ENCODE peak calls at places on chromosomes 11 and 22, in four cellular contexts. One of them, this sample, is unnamed.

GRCh38 chr11:68509105-68509504 is 48.6 kb downstream of the PPP6R3 start:
- DNase-seq in GM12891: no peak
- DNase-seq in K562: no peak
- DNase-seq in GM12878: no peak
- DNase-seq in this sample: no peak

GRCh38 chr11:18264677-18265542 is 1.2 kb upstream of the SAA1 start:
- DNase-seq in GM12891: no peak
- DNase-seq in K562: no peak
- DNase-seq in GM12878: no peak
- DNase-seq in this sample: no peak

GRCh38 chr11:27921472-27921871 is 186.5 kb downstream of the KIF18A start:
- DNase-seq in GM12891: no peak
- DNase-seq in K562: no peak
- DNase-seq in GM12878: no peak
- DNase-seq in this sample: no peak

GRCh38 chr22:21446827-21447690 is 20.1 kb upstream of the TMEM191C start:
- DNase-seq in GM12891: no peak
- DNase-seq in K562: no peak
- DNase-seq in GM12878: no peak
- DNase-seq in this sample: peak

GRCh38 chr11:103047837-103048236 is 44.1 kb downstream of the DCUN1D5 start:
- DNase-seq in GM12891: no peak
- DNase-seq in K562: no peak
- DNase-seq in GM12878: no peak
- DNase-seq in this sample: no peak

GRCh38 chr11:47564933-47565339 is 463 bp upstream of the PTPMT1 start:
- DNase-seq in GM12891: no peak
- DNase-seq in K562: no peak
- DNase-seq in GM12878: no peak
- DNase-seq in this sample: no peak

GRCh38 chr22:36052505-36052941 is 23.9 kb upstream of the RBFOX2 start:
- DNase-seq in GM12891: no peak
- DNase-seq in K562: peak
- DNase-seq in GM12878: no peak
- DNase-seq in this sample: no peak

GRCh38 chr11:48018561-48019229 is 38.3 kb downstream of the PTPRJ start:
- DNase-seq in GM12891: no peak
- DNase-seq in K562: no peak
- DNase-seq in GM12878: no peak
- DNase-seq in this sample: no peak

GRCh38 chr11:13294771-13295579 is 17.4 kb downstream of the BMAL1 start:
- DNase-seq in GM12891: no peak
- DNase-seq in K562: no peak
- DNase-seq in GM12878: no peak
- DNase-seq in this sample: no peak

GRCh38 chr22:20904008-20904979 is 12.9 kb upstream of the CRKL start:
- DNase-seq in GM12891: no peak
- DNase-seq in K562: peak
- DNase-seq in GM12878: no peak
- DNase-seq in this sample: peak

GRCh38 chr11:65043881-65044501 is 3.0 kb downstream of the SAC3D1 start:
- DNase-seq in GM12891: no peak
- DNase-seq in K562: peak
- DNase-seq in GM12878: no peak
- DNase-seq in this sample: peak

GRCh38 chr22:45878901-45879551 is 97.9 kb downstream of the WNT7B start:
- DNase-seq in GM12891: no peak
- DNase-seq in K562: no peak
- DNase-seq in GM12878: no peak
- DNase-seq in this sample: no peak

GRCh38 chr11:119157088-119157487 is 8.2 kb downstream of the ABCG4 start:
- DNase-seq in GM12891: no peak
- DNase-seq in K562: no peak
- DNase-seq in GM12878: no peak
- DNase-seq in this sample: no peak

GRCh38 chr11:66126808-66127555 is 56.9 kb downstream of the PACS1 start:
- DNase-seq in GM12891: no peak
- DNase-seq in K562: no peak
- DNase-seq in GM12878: no peak
- DNase-seq in this sample: no peak

GRCh38 chr11:63918576-63919171 is 1.7 kb upstream of the RCOR2 start:
- DNase-seq in GM12891: no peak
- DNase-seq in K562: peak
- DNase-seq in GM12878: no peak
- DNase-seq in this sample: no peak

GRCh38 chr11:118623291-118623655 is 15.9 kb downstream of the PHLDB1 start:
- DNase-seq in GM12891: no peak
- DNase-seq in K562: no peak
- DNase-seq in GM12878: no peak
- DNase-seq in this sample: no peak

GRCh38 chr22:24441406-24442351 is 14.3 kb downstream of the ADORA2A start:
- DNase-seq in GM12891: no peak
- DNase-seq in K562: no peak
- DNase-seq in GM12878: no peak
- DNase-seq in this sample: no peak

GRCh38 chr11:27913650-27914049 is 194.3 kb downstream of the KIF18A start:
- DNase-seq in GM12891: no peak
- DNase-seq in K562: no peak
- DNase-seq in GM12878: no peak
- DNase-seq in this sample: no peak

GRCh38 chr11:115501895-115502589 is 2.2 kb downstream of the CADM1 start:
- DNase-seq in GM12891: no peak
- DNase-seq in K562: no peak
- DNase-seq in GM12878: peak
- DNase-seq in this sample: no peak

GRCh38 chr11:9609002-9609759 is 35.7 kb downstream of the WEE1 start:
- DNase-seq in GM12891: no peak
- DNase-seq in K562: no peak
- DNase-seq in GM12878: no peak
- DNase-seq in this sample: no peak

GRCh38 chr22:39456262-39457046 is at the start of gene MGAT3:
- DNase-seq in GM12891: no peak
- DNase-seq in K562: no peak
- DNase-seq in GM12878: no peak
- DNase-seq in this sample: no peak

GRCh38 chr11:109853156-109853776 is 239.9 kb upstream of the ZC3H12C start:
- DNase-seq in GM12891: no peak
- DNase-seq in K562: peak
- DNase-seq in GM12878: peak
- DNase-seq in this sample: peak

GRCh38 chr11:124897681-124898680 is at the start of gene ROBO4:
- DNase-seq in GM12891: no peak
- DNase-seq in K562: no peak
- DNase-seq in GM12878: no peak
- DNase-seq in this sample: no peak

GRCh38 chr22:38432264-38432663 is 22.7 kb downstream of the KCNJ4 start:
- DNase-seq in GM12891: no peak
- DNase-seq in K562: no peak
- DNase-seq in GM12878: no peak
- DNase-seq in this sample: no peak

GRCh38 chr22:44329179-44329796 is 16.5 kb upstream of the SHISAL1 start:
- DNase-seq in GM12891: peak
- DNase-seq in K562: no peak
- DNase-seq in GM12878: peak
- DNase-seq in this sample: no peak

GRCh38 chr11:45894555-45895247 is 9.2 kb downstream of the MAPK8IP1 start:
- DNase-seq in GM12891: no peak
- DNase-seq in K562: no peak
- DNase-seq in GM12878: no peak
- DNase-seq in this sample: no peak

GRCh38 chr11:74670171-74670570 is 61.1 kb downstream of the CHRDL2 start:
- DNase-seq in GM12891: no peak
- DNase-seq in K562: no peak
- DNase-seq in GM12878: no peak
- DNase-seq in this sample: no peak

GRCh38 chr11:120881591-120881990 is 142.3 kb upstream of the TBCEL start:
- DNase-seq in GM12891: no peak
- DNase-seq in K562: no peak
- DNase-seq in GM12878: no peak
- DNase-seq in this sample: no peak

GRCh38 chr11:5196067-5196466 is 4.4 kb downstream of the OR51V1 start:
- DNase-seq in GM12891: no peak
- DNase-seq in K562: peak
- DNase-seq in GM12878: no peak
- DNase-seq in this sample: no peak

GRCh38 chr11:8744423-8744822 is 61.8 kb downstream of the RPL27A start:
- DNase-seq in GM12891: no peak
- DNase-seq in K562: no peak
- DNase-seq in GM12878: no peak
- DNase-seq in this sample: no peak

GRCh38 chr11:61026121-61027031 is 54.9 kb downstream of the CD6 start:
- DNase-seq in GM12891: no peak
- DNase-seq in K562: no peak
- DNase-seq in GM12878: no peak
- DNase-seq in this sample: peak
- TF ChIP-seq SPI1 in GM12891: peak
- TF ChIP-seq SPI1 in K562: no peak
- TF ChIP-seq SPI1 in GM12878: peak
- TF ChIP-seq SPI1 in this sample: peak

DNA sequence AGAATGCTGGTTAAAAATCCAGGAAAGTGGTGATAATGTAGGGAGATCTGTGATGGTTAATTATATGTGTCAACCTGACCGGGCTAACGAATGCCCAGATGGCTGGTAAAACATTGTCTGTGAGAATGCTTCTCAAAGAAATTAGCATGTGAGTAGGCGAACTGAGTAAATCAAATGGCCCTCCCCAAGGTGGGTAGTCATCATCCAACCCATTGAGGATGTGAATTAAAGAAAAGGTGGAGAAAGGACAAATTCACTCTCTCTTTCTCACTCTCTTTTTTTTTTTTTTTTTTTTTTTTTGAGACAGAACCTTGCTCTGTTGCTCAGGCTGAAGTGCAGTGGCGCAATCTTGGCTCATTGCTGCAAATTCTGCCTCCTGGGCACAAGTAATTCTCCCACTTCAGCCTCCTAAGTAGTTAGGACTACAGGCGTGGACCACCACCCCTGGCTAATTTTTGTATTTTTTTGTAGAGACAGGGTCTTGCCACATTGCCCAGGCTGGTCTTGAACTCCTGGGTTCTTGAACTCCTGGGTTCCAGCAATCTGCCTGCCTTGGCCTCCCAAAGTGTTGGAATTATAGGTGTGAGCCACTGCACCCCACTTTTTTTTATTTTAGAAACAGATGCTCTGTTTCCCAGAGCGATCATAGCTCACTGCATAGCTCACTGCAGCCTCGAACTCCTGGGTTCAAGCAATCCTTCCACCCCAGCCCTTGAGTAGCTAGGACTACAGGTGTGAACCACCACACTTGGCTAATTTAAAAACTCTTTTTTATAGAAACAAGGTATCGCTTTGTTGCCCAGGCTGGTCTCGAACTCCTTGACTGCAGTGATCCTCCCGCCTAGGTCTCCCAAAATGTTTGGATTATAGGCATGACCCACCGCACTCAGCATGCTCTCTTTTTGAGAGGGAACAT is 22.0 kb upstream of the P2RY6 start:
- DNase-seq in GM12891: no peak
- DNase-seq in K562: no peak
- DNase-seq in GM12878: no peak
- DNase-seq in this sample: peak
- TF ChIP-seq SPI1 in GM12891: no peak
- TF ChIP-seq SPI1 in K562: no peak
- TF ChIP-seq SPI1 in GM12878: no peak
- TF ChIP-seq SPI1 in this sample: no peak

GRCh38 chr11:67266424-67267187 is at the start of gene GRK2:
- DNase-seq in GM12891: no peak
- DNase-seq in K562: peak
- DNase-seq in GM12878: no peak
- DNase-seq in this sample: no peak
- TF ChIP-seq SPI1 in GM12891: no peak
- TF ChIP-seq SPI1 in K562: no peak
- TF ChIP-seq SPI1 in GM12878: no peak
- TF ChIP-seq SPI1 in this sample: no peak

GRCh38 chr11:99277281-99277680 is 256.5 kb downstream of the CNTN5 start:
- DNase-seq in GM12891: no peak
- DNase-seq in K562: no peak
- DNase-seq in GM12878: no peak
- DNase-seq in this sample: no peak
- TF ChIP-seq SPI1 in GM12891: no peak
- TF ChIP-seq SPI1 in K562: no peak
- TF ChIP-seq SPI1 in GM12878: no peak
- TF ChIP-seq SPI1 in this sample: no peak

GRCh38 chr22:30260682-30261081 is 6.0 kb downstream of the OSM start:
- DNase-seq in GM12891: no peak
- DNase-seq in K562: no peak
- DNase-seq in GM12878: no peak
- DNase-seq in this sample: no peak

GRCh38 chr22:30262112-30262511 is 4.5 kb downstream of the OSM start:
- DNase-seq in GM12891: no peak
- DNase-seq in K562: no peak
- DNase-seq in GM12878: no peak
- DNase-seq in this sample: no peak

GRCh38 chr22:30262917-30263741 is 3.5 kb downstream of the OSM start:
- DNase-seq in GM12891: peak
- DNase-seq in K562: peak
- DNase-seq in GM12878: no peak
- DNase-seq in this sample: peak

GRCh38 chr22:30260276-30260675 is 6.4 kb downstream of the OSM start:
- DNase-seq in GM12891: no peak
- DNase-seq in K562: no peak
- DNase-seq in GM12878: no peak
- DNase-seq in this sample: no peak

GRCh38 chr22:30261134-30261533 is 5.5 kb downstream of the OSM start:
- DNase-seq in GM12891: no peak
- DNase-seq in K562: no peak
- DNase-seq in GM12878: no peak
- DNase-seq in this sample: peak
- TF ChIP-seq SPI1 in GM12891: no peak
- TF ChIP-seq SPI1 in K562: no peak
- TF ChIP-seq SPI1 in GM12878: no peak
- TF ChIP-seq SPI1 in this sample: no peak

GRCh38 chr22:23183107-23183698 is 2.9 kb downstream of the BCR start:
- DNase-seq in GM12891: no peak
- DNase-seq in K562: peak
- DNase-seq in GM12878: no peak
- DNase-seq in this sample: no peak

GRCh38 chr22:23184100-23184763 is 3.9 kb downstream of the BCR start:
- DNase-seq in GM12891: no peak
- DNase-seq in K562: no peak
- DNase-seq in GM12878: no peak
- DNase-seq in this sample: no peak

GRCh38 chr22:23180893-23181762 is 819 bp downstream of the BCR start:
- DNase-seq in GM12891: peak
- DNase-seq in K562: peak
- DNase-seq in GM12878: no peak
- DNase-seq in this sample: no peak

GRCh38 chr22:23181763-23182288 is 1.5 kb downstream of the BCR start:
- DNase-seq in GM12891: no peak
- DNase-seq in K562: peak
- DNase-seq in GM12878: no peak
- DNase-seq in this sample: no peak

GRCh38 chr22:23182289-23183106 is 2.2 kb downstream of the BCR start:
- DNase-seq in GM12891: no peak
- DNase-seq in K562: peak
- DNase-seq in GM12878: peak
- DNase-seq in this sample: no peak
- TF ChIP-seq SPI1 in GM12891: no peak
- TF ChIP-seq SPI1 in K562: no peak
- TF ChIP-seq SPI1 in GM12878: peak
- TF ChIP-seq SPI1 in this sample: no peak